ENCODE peak calls at places on chromosomes 13 and 19, in nine cellular contexts. U is choroid plexus epithelial cell; Q is activated T-cell treated with anti-CD3 and anti-CD28 coated beads, Interleukin-2, amount 50 U/mL, for 72 hours; D is NCI-H2171; J is foreskin fibroblast; P is BJ; E is psoas muscle; H is neural crest cell; O is NCI-H2081. N is an unnamed sample.
A peak's percentile ranks its signal among the peaks of the same experiment; 100 is the strongest.

GRCh38 chr19:51513968-51514367 is 12.4 kb upstream of the SIGLEC12 start:
- DNase-seq in D (no peak), P (no peak), E (no peak), U (no peak), H (no peak), O (no peak), J (no peak), Q (no peak), N (no peak)

GRCh38 chr13:100954430-100955361 is 280.1 kb upstream of the TMTC4 start:
- DNase-seq in U (peak; percentile 20), D (peak; percentile 92), H (no peak), E (no peak), J (peak; percentile 4), Q (no peak), O (peak; percentile 83), P (no peak), N (no peak)

GRCh38 chr13:113397606-113398425 is 33.9 kb upstream of the GRTP1 start:
- DNase-seq in J (no peak), P (no peak), U (no peak), H (no peak), D (no peak), E (no peak), O (no peak), Q (no peak), N (no peak)

GRCh38 chr13:110034031-110034430 is 247.6 kb upstream of the IRS2 start:
- DNase-seq in Q (no peak), O (no peak), J (no peak), P (no peak), H (no peak), U (no peak), D (no peak), E (no peak), N (no peak)

GRCh38 chr19:41696402-41697197 is 8.5 kb upstream of the CEACAM7 start:
- DNase-seq in U (peak; percentile 1), J (peak; percentile 12), Q (no peak), O (no peak), P (no peak), H (no peak), D (no peak), E (no peak), N (peak; percentile 16)

GRCh38 chr13:111472559-111473460 is 152.4 kb downstream of the TEX29 start:
- DNase-seq in H (no peak), D (no peak), O (no peak), Q (no peak), P (no peak), E (no peak), J (no peak), U (no peak), N (no peak)

GRCh38 chr13:66826398-66826797 is 403.7 kb downstream of the PCDH9 start:
- DNase-seq in H (no peak), O (no peak), E (no peak), Q (no peak), D (no peak), P (no peak), U (peak; percentile 45), J (peak; percentile 19), N (no peak)

GRCh38 chr19:10625003-10625761 is at the start of gene SLC44A2:
- DNase-seq in E (peak; percentile 95), J (peak; percentile 80), D (no peak), U (peak; percentile 71), Q (no peak), P (no peak), H (peak; percentile 35), O (peak; percentile 60), N (no peak)

GRCh38 chr13:30499338-30499737 is 33.6 kb upstream of the HMGB1 start:
- DNase-seq in J (no peak), D (no peak), P (no peak), U (no peak), E (no peak), H (no peak), O (no peak), Q (no peak), N (no peak)

GRCh38 chr13:46010148-46010547 is 42.4 kb downstream of the ZC3H13 start:
- DNase-seq in D (no peak), O (no peak), J (peak; percentile 34), U (peak; percentile 32), Q (no peak), P (no peak), E (no peak), H (no peak), N (no peak)

GRCh38 chr19:48874309-48875135 is 2.3 kb downstream of the PPP1R15A start:
- DNase-seq in U (peak; percentile 44), P (no peak), J (peak; percentile 73), Q (peak; percentile 38), D (peak; percentile 53), H (no peak), E (peak; percentile 70), O (no peak), N (peak; percentile 34)

GRCh38 chr13:63274772-63275171 is 1859.1 kb upstream of the PCDH20 start:
- DNase-seq in E (no peak), U (no peak), D (no peak), H (no peak), P (no peak), J (no peak), O (no peak), Q (no peak), N (no peak)

GRCh38 chr19:45827459-45828093 is 12.5 kb upstream of the RSPH6A start:
- DNase-seq in E (peak; percentile 37), J (no peak), P (no peak), H (no peak), D (no peak), O (no peak), U (no peak), Q (no peak), N (no peak)

GRCh38 chr19:8631425-8631819 is 989 bp downstream of the NFILZ start:
- DNase-seq in U (peak; percentile 96), J (no peak), Q (no peak), O (no peak), P (no peak), H (no peak), D (no peak), E (peak; percentile 54), N (no peak)

GRCh38 chr13:64531400-64531799 is 2698.7 kb downstream of the PCDH9 start:
- DNase-seq in U (no peak), Q (no peak), H (no peak), J (no peak), O (no peak), E (no peak), P (no peak), D (no peak), N (no peak)

GRCh38 chr13:37194428-37194861 is 89.0 kb upstream of the CSNK1A1L start:
- DNase-seq in H (no peak), J (peak; percentile 78), E (no peak), O (peak; percentile 75), Q (no peak), P (no peak), D (no peak), U (peak; percentile 61), N (no peak)

GRCh38 chr19:801030-801860 is 4.0 kb downstream of the PTBP1 start:
- DNase-seq in H (no peak), P (no peak), D (no peak), E (peak; percentile 77), J (peak; percentile 80), U (no peak), Q (no peak), O (peak; percentile 74), N (no peak)

GRCh38 chr13:28246891-28247290 is 108.5 kb downstream of the PAN3 start:
- DNase-seq in Q (no peak), H (no peak), E (no peak), J (peak; percentile 15), O (no peak), D (no peak), P (no peak), U (no peak), N (no peak)

GRCh38 chr13:83057119-83057518 is 825.2 kb downstream of the SLITRK1 start:
- DNase-seq in P (no peak), U (peak; percentile 43), O (no peak), E (no peak), D (no peak), H (no peak), Q (no peak), J (peak; percentile 38), N (no peak)

GRCh38 chr13:95002968-95003813 is 290.8 kb upstream of the SOX21 start:
- DNase-seq in D (peak; percentile 60), E (no peak), O (peak; percentile 92), Q (no peak), U (peak; percentile 22), P (no peak), J (peak; percentile 30), H (no peak), N (no peak)

GRCh38 chr13:58313219-58313618 is 681.7 kb downstream of the PCDH17 start:
- DNase-seq in Q (no peak), D (no peak), U (no peak), O (no peak), H (no peak), J (no peak), E (no peak), P (no peak), N (no peak)

GRCh38 chr13:97366172-97366688 is 67.7 kb upstream of the RAP2A start:
- DNase-seq in Q (no peak), J (peak; percentile 35), D (no peak), U (no peak), E (no peak), H (no peak), P (no peak), O (no peak), N (no peak)

GRCh38 chr13:102589291-102589822 is 7.4 kb upstream of the TPP2 start:
- DNase-seq in O (no peak), D (peak; percentile 87), H (no peak), J (peak; percentile 73), Q (no peak), P (peak; percentile 6), E (no peak), U (no peak), N (no peak)

GRCh38 chr19:6362351-6362801 is 1.0 kb downstream of the CLPP start:
- DNase-seq in Q (peak; percentile 39), H (no peak), E (no peak), O (no peak), P (no peak), D (no peak), J (peak; percentile 46), U (no peak), N (peak; percentile 43)

GRCh38 chr19:32020538-32020937 is 324.9 kb upstream of the ZNF507 start:
- DNase-seq in U (no peak), P (no peak), Q (no peak), H (no peak), E (no peak), J (no peak), D (no peak), O (no peak), N (no peak)

GRCh38 chr13:110014719-110015118 is 228.3 kb upstream of the IRS2 start:
- DNase-seq in U (peak; percentile 74), D (no peak), E (no peak), Q (no peak), J (no peak), H (no peak), O (peak; percentile 89), P (no peak), N (no peak)

GRCh38 chr19:56837892-56838679 is 2.4 kb downstream of the PEG3 start:
- DNase-seq in U (peak; percentile 24), E (peak; percentile 78), D (no peak), J (peak; percentile 53), P (no peak), H (no peak), Q (peak; percentile 3), O (no peak), N (no peak)

GRCh38 chr13:94195715-94196114 is 283.8 kb downstream of the DCT start:
- DNase-seq in Q (no peak), D (no peak), P (peak; percentile 47), E (no peak), H (no peak), O (no peak), J (peak; percentile 93), U (peak; percentile 98), N (no peak)

GRCh38 chr19:42175952-42176648 is 41.4 kb downstream of the DEDD2 start:
- DNase-seq in Q (no peak), D (peak; percentile 8), J (peak; percentile 59), O (peak; percentile 13), E (no peak), U (peak; percentile 47), P (no peak), H (peak; percentile 20), N (no peak)